ENCODE peak calls at places on chromosomes 11 and 22, in four cellular contexts. P is A673, U is heart left ventricle, Z is transverse colon. M is an unnamed sample.

GRCh38 chr11:115306703-115307102 is 197.5 kb downstream of the CADM1 start:
- DNase-seq in U (no peak), Z (no peak), P (no peak), M (no peak)

GRCh38 chr11:706439-706956 is 467 bp downstream of the EPS8L2 start:
- DNase-seq in P (no peak), U (no peak), Z (peak), M (peak)

GRCh38 chr22:20885557-20886323 is 26.9 kb downstream of the SNAP29 start:
- DNase-seq in Z (peak), U (peak), P (peak), M (peak)

GRCh38 chr11:128472128-128473110 is 114.9 kb downstream of the ETS1 start:
- DNase-seq in Z (no peak), U (no peak), P (no peak), M (no peak)

GRCh38 chr22:46004105-46004866 is 27.3 kb upstream of the WNT7B start:
- DNase-seq in Z (no peak), P (peak), U (no peak), M (peak)

GRCh38 chr11:65487467-65488272 is 11.2 kb upstream of the MALAT1 start:
- DNase-seq in U (peak), Z (peak), P (peak), M (peak)

GRCh38 chr11:14541180-14541579 is 21.0 kb upstream of the PSMA1 start:
- DNase-seq in Z (no peak), U (peak), P (no peak), M (no peak)

GRCh38 chr11:104705475-104706195 is 192.6 kb downstream of the CASP12 start:
- DNase-seq in U (peak), Z (peak), P (peak), M (peak)

GRCh38 chr11:44014968-44015623 is 32.7 kb upstream of the ACCSL start:
- DNase-seq in U (no peak), P (no peak), Z (no peak), M (no peak)

GRCh38 chr11:22733433-22733832 is 67.0 kb downstream of the GAS2 start:
- DNase-seq in P (no peak), Z (no peak), U (no peak), M (no peak)

GRCh38 chr11:12201016-12201985 is 90.9 kb downstream of the MICAL2 start:
- DNase-seq in U (peak), P (peak), Z (no peak), M (no peak)

GRCh38 chr11:75576445-75577049 is 14.5 kb downstream of the SERPINH1 start:
- DNase-seq in Z (peak), U (no peak), P (no peak), M (peak)

GRCh38 chr11:107265591-107265990 is 192.0 kb downstream of the CWF19L2 start:
- DNase-seq in U (no peak), P (no peak), Z (no peak), M (no peak)

GRCh38 chr22:45211435-45211834 is 29.3 kb downstream of the KIAA0930 start:
- DNase-seq in Z (no peak), P (no peak), U (no peak), M (no peak)

GRCh38 chr22:45916515-45916914 is 60.4 kb downstream of the WNT7B start:
- DNase-seq in P (no peak), U (no peak), Z (no peak), M (no peak)

GRCh38 chr11:71267807-71268421 is 15.5 kb upstream of the SHANK2 start:
- DNase-seq in U (no peak), Z (no peak), P (no peak), M (no peak)

GRCh38 chr22:25902402-25902801 is 160.4 kb downstream of the MYO18B start:
- DNase-seq in U (no peak), P (no peak), Z (no peak), M (no peak)

GRCh38 chr22:43205748-43206514 is 19.0 kb upstream of the TTLL12 start:
- DNase-seq in P (no peak), Z (no peak), U (no peak), M (no peak)

GRCh38 chr11:132332521-132332920 is 962.1 kb downstream of the NTM start:
- DNase-seq in Z (no peak), U (no peak), P (no peak), M (no peak)

GRCh38 chr22:21641417-21641794 is 696 bp upstream of the SDF2L1 start:
- DNase-seq in P (no peak), U (no peak), Z (peak), M (peak)

GRCh38 chr11:8281266-8281665 is 17.6 kb upstream of the LMO1 start:
- DNase-seq in P (no peak), U (peak), Z (no peak), M (peak)

GRCh38 chr11:76062733-76063132 is 143.6 kb downstream of the WNT11 start:
- DNase-seq in U (no peak), P (no peak), Z (no peak), M (no peak)

GRCh38 chr11:44977493-44977984 is 26.9 kb upstream of the TP53I11 start:
- DNase-seq in Z (peak), U (no peak), P (peak), M (no peak)

GRCh38 chr11:17790453-17790852 is 55.9 kb downstream of the KCNC1 start:
- DNase-seq in Z (no peak), U (no peak), P (no peak), M (no peak)

GRCh38 chr22:32795214-32795596 is 6.3 kb upstream of the TIMP3 start:
- DNase-seq in Z (no peak), P (no peak), U (no peak), M (no peak)

GRCh38 chr11:32311351-32312077 is 123.8 kb downstream of the WT1 start:
- DNase-seq in U (no peak), P (no peak), Z (no peak), M (no peak)

GRCh38 chr11:27231519-27231918 is 131.5 kb downstream of the CCDC34 start:
- DNase-seq in Z (no peak), P (peak), U (no peak), M (no peak)

GRCh38 chr11:134033696-134034491 is 35.0 kb upstream of the JAM3 start:
- DNase-seq in U (peak), P (peak), Z (peak), M (peak)

GRCh38 chr11:130872961-130873360 is 43.3 kb downstream of the SNX19 start:
- DNase-seq in U (no peak), Z (no peak), P (no peak), M (no peak)

GRCh38 chr11:88104408-88104807 is 70.8 kb downstream of the RAB38 start:
- DNase-seq in Z (no peak), P (no peak), U (no peak), M (no peak)

DNA sequence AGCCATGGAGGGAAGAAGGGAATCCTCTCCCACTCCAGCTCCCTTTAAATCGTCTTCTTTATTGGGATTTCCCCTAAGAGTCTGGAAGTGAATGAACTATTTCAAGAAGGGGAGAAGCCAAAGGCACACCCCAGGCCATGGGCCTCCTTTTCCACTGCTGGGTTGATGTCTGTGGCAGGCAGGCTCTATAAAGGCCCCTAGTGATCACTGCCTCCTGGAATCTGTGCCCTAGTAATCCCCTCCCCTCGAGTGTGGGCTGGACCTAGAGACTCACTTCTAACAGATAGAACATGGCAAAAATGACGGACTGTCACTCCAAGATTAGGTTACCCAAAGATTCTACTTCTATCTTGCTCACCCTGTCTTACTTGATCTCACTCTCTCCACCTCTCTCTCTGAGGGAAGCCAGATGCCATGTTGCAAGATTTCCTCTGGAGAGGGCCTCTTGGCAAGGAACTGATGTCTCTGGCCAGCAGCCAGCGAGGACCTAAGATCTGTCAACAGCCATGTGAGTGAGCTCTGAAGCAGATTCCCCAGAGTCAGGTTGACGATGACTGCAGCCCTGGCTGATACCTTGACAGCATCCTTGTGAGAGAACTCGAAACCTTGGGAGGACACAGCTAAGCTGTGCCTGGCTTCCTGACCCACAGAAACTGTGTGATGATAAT is 444.8 kb downstream of the SOX6 start:
- DNase-seq in P (peak), U (peak), Z (no peak), M (peak)
- H3K27ac ChIP-seq in P (no peak), U (no peak), Z (no peak), M (no peak)

GRCh38 chr11:111601636-111601978 is 642 bp upstream of the SIK2 start:
- DNase-seq in Z (no peak), P (no peak), U (no peak), M (no peak)
- H3K27ac ChIP-seq in Z (peak), P (peak), U (peak), M (peak)

GRCh38 chr11:30552839-30553238 is 33.3 kb downstream of the MPPED2 start:
- DNase-seq in Z (no peak), P (no peak), U (no peak), M (no peak)

GRCh38 chr11:30549565-30549964 is 36.6 kb downstream of the MPPED2 start:
- DNase-seq in Z (no peak), U (no peak), P (no peak), M (no peak)

DNA sequence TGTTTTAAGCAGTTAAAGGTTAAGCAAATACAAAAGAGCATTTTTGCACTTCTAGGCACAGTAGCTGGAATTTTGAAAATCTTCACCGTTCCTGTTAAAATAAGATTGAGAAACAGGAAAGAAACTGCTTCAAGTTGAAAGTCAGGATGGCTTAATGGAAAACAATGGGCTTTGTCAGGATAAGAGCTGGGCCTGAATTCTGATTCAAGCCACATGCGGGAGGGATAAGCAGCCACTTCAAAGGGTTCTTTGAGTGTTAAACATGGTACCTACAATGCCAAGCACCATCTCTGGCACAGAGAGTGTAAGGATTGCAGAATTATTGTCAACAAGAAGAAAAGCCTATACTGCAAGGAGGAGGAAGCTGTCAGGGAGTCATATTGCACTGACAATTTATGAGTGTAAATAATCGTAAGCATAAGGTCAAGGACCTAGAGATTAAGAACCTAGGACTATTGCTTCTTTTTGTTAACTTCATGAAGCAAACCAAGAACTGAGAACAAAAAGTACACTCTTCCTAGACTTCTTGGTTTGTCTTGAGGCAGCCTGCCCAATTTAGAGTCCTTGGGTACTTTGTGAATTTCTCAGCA is 32.5 kb downstream of the MPPED2 start:
- DNase-seq in P (no peak), U (no peak), Z (no peak), M (no peak)
- H3K27ac ChIP-seq in P (no peak), U (no peak), Z (no peak), M (no peak)

GRCh38 chr22:40043086-40043485 is 48.3 kb downstream of the FAM83F start:
- DNase-seq in P (peak), Z (peak), U (no peak), M (no peak)

GRCh38 chr22:40044870-40045834 is 50.4 kb downstream of the FAM83F start:
- DNase-seq in U (peak), P (no peak), Z (peak), M (peak)

GRCh38 chr22:40046126-40046525 is 51.4 kb downstream of the FAM83F start:
- DNase-seq in U (no peak), Z (no peak), P (no peak), M (no peak)

GRCh38 chr22:40043793-40044101 is 49.0 kb downstream of the FAM83F start:
- DNase-seq in Z (no peak), P (no peak), U (no peak), M (no peak)

GRCh38 chr22:40044102-40044869 is 49.5 kb downstream of the FAM83F start:
- DNase-seq in U (peak), Z (peak), P (peak), M (peak)
- H3K27ac ChIP-seq in U (peak), Z (peak), P (peak), M (peak)

M was measured in lower lobe of right lung.